ENCODE peak calls at places on chromosomes 3 and 15, in five cellular contexts. I is psoas muscle, Y is astrocyte of the spinal cord, M is AG04450, Q is cardiac fibroblast. G is an unnamed sample.

GRCh38 chr3:45232531-45232930 is 6.4 kb upstream of the TMEM158 start:
- DNase-seq in I (no peak), Y (no peak), M (no peak), Q (no peak), G (no peak)

GRCh38 chr15:80804970-80805495 is 25.9 kb downstream of the CEMIP start:
- DNase-seq in I (no peak), Y (no peak), M (no peak), Q (no peak), G (no peak)

GRCh38 chr15:89747708-89748682 is 3.1 kb downstream of the MESP1 start:
- DNase-seq in I (no peak), Y (no peak), M (no peak), Q (no peak), G (no peak)

GRCh38 chr3:96900600-96900999 is 86.2 kb downstream of the EPHA6 start:
- DNase-seq in I (no peak), Y (no peak), M (no peak), Q (no peak), G (no peak)

GRCh38 chr15:46670256-46670655 is 1035.4 kb downstream of the SQOR start:
- DNase-seq in I (no peak), Y (no peak), M (no peak), Q (no peak), G (no peak)

GRCh38 chr15:96428742-96429141 is 98.2 kb downstream of the NR2F2 start:
- DNase-seq in I (peak; percentile 26), Y (peak; percentile 80), M (peak; percentile 76), Q (peak; percentile 95), G (peak; percentile 98)

GRCh38 chr3:39638286-39638685 is 170.8 kb downstream of the MOBP start:
- DNase-seq in I (no peak), Y (no peak), M (no peak), Q (peak; percentile 39), G (no peak)

GRCh38 chr3:128550471-128551126 is 57.6 kb upstream of the GATA2 start:
- DNase-seq in I (no peak), Y (no peak), M (no peak), Q (no peak), G (no peak)

GRCh38 chr3:63492464-63492863 is 160.0 kb upstream of the SNTN start:
- DNase-seq in I (no peak), Y (no peak), M (no peak), Q (no peak), G (no peak)

GRCh38 chr3:172658344-172659245 is 52.3 kb downstream of the NCEH1 start:
- DNase-seq in I (no peak), Y (peak; percentile 98), M (peak; percentile 94), Q (peak; percentile 98), G (peak; percentile 96)

DNA sequence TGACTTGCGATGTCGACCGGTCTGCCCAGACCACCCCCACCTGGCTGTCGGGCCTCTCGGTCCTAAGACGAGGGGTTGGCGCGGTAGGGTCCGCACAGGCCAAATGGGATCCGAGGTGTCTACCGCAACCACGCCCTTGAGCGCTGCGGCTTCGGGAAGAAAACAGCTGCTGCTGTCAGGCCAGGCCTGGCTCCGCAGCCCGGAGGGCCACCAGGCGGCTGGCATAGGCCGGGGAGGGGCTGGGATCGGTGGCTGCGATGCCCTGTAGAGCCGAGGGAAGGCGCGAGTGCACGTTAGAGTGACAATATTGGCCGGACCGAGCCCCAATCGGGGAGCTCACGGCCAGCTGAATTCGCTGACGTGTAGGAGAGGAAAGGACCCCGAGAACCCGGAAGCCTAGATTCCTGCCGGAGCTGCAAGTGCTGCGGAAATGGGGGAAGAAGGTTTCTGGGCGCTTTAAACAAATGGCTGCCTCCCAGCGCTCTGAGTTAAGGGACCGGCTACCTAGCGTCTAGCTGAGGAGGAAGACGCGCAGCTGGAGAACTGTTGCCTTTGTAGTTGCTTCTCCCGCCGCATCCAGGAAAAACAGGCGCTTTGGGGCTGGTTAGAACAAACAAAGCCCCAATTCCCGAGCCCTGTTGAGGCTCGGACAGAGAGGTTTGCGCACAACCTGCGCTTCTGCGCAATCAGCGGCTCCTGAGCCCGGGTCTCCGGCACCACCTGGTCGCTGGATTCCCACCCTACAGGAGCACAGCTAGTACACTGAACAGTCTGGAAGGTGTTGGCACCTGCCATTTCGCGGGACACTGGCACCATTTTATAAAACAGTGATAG is 14.0 kb downstream of the ZIC4 start:
- DNase-seq in I (peak; percentile 70), Y (peak; percentile 89), M (no peak), Q (no peak), G (no peak)
- H3K4me3 ChIP-seq in I (peak overlapping the region; percentile 74), Y (peak overlapping the region; percentile 66), M (peak overlapping the region; percentile 32), Q (peak overlapping the region; percentile 11), G (no peak overlapping the region)

GRCh38 chr3:154953538-154953937 is 126.6 kb upstream of the MME start:
- DNase-seq in I (no peak), Y (no peak), M (no peak), Q (no peak), G (no peak)

GRCh38 chr3:154956815-154957214 is 123.3 kb upstream of the MME start:
- DNase-seq in I (no peak), Y (no peak), M (no peak), Q (peak; percentile 26), G (peak; percentile 86)

GRCh38 chr3:154955907-154956533 is 124.1 kb upstream of the MME start:
- DNase-seq in I (no peak), Y (no peak), M (no peak), Q (no peak), G (no peak)

GRCh38 chr3:154952538-154952937 is 127.6 kb upstream of the MME start:
- DNase-seq in I (no peak), Y (no peak), M (no peak), Q (no peak), G (no peak)

GRCh38 chr3:154954750-154955149 is 125.4 kb upstream of the MME start:
- DNase-seq in I (no peak), Y (peak; percentile 60), M (peak; percentile 13), Q (peak; percentile 85), G (no peak)
- TF ChIP-seq CTCF in I (peak; percentile 41), Y (peak; percentile 47), M (peak; percentile 60), Q (peak; percentile 58), G (peak; percentile 66)

GRCh38 chr3:170579646-170580045 is 6.2 kb downstream of the SLC7A14 start:
- DNase-seq in I (no peak), Y (no peak), M (no peak), Q (no peak), G (no peak)

GRCh38 chr3:170584585-170585007 is 1.3 kb downstream of the SLC7A14 start:
- DNase-seq in I (peak; percentile 68), Y (peak; percentile 64), M (peak; percentile 36), Q (peak; percentile 68), G (no peak)

GRCh38 chr3:170585937-170586310 is at the start of gene SLC7A14:
- DNase-seq in I (no peak), Y (no peak), M (no peak), Q (no peak), G (no peak)

GRCh38 chr3:170589113-170589512 is 3.2 kb upstream of the SLC7A14 start:
- DNase-seq in I (no peak), Y (no peak), M (no peak), Q (no peak), G (no peak)

GRCh38 chr3:170585008-170585936 is 603 bp downstream of the SLC7A14 start:
- DNase-seq in I (no peak), Y (no peak), M (no peak), Q (no peak), G (no peak)
- H3K4me3 ChIP-seq in I (no peak overlapping the region), Y (peak overlapping the region; percentile 39), M (peak overlapping the region; percentile 60), Q (peak overlapping the region; percentile 26), G (no peak overlapping the region)

GRCh38 chr3:86249833-86250232 is 741.1 kb downstream of the VGLL3 start:
- DNase-seq in I (no peak), Y (no peak), M (no peak), Q (no peak), G (no peak)
- TF ChIP-seq CTCF in I (no peak), Y (no peak), M (no peak), Q (no peak), G (no peak)

GRCh38 chr3:119597548-119598288 is at the start of gene PLA1A:
- DNase-seq in I (no peak), Y (no peak), M (no peak), Q (peak; percentile 16), G (no peak)

GRCh38 chr3:119598410-119599098 is 869 bp downstream of the PLA1A start:
- DNase-seq in I (no peak), Y (no peak), M (no peak), Q (no peak), G (no peak)

GRCh38 chr3:119594066-119594465 is 3.6 kb upstream of the PLA1A start:
- DNase-seq in I (no peak), Y (no peak), M (no peak), Q (no peak), G (no peak)

GRCh38 chr3:119596392-119596791 is 1.3 kb upstream of the PLA1A start:
- DNase-seq in I (no peak), Y (no peak), M (no peak), Q (no peak), G (no peak)

DNA sequence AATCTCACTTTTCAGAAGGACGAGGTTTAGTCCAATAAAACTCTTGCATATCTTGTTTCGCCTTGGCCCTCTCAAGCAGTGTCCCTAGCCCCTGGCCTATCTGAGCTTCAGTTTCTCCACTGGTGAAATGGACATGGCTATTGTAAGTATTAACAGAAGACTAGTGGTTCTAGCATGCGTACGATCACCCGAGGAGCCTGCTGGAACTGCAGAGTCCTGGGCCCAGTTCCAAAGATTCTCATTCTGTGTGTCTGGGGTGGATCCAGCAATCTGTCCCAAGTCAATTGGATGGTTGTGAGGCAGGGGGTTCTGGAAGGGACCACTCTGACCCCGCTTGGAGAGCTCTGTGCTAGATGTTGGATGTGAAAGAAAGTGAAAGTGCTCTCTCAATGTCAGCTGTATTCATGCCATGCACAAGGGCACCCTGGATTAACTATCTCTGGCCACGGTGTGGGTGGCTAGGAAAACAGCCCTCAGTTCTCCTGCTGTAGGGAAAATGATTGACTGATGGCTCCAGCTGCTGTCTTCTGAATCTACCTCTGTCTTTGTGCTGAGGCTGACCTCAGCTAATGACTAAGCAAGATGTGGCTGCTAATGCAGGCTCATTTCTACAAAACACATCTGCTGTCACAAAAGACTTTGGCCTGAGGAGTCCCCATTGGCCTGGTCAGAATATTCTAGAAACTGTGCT is 1.9 kb upstream of the PLA1A start:
- DNase-seq in I (no peak), Y (peak; percentile 24), M (no peak), Q (peak; percentile 33), G (no peak)
- H3K4me3 ChIP-seq in I (peak overlapping the region; percentile 61), Y (peak overlapping the region; percentile 13), M (no peak overlapping the region), Q (no peak overlapping the region), G (peak overlapping the region; percentile 21)

DNA sequence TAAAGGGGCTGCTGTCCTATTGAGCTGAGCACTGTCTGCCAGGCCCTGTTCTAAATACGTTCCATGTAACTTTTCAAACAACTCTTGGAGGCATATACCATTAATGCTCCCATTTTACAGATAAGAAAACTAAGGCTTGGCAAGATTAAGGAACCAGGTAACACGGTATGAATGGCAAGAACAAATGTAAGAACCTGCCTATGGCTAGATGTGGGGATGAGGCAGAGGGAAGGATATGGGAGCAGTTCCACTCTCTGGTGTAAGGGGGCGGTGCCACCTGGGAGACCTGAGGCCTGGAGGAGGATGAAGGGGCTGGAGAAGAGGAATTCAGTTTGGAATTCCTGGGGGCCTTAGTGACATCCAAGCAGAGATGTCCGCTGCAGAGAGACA is 3.8 kb upstream of the LMAN1L start:
- DNase-seq in I (no peak), Y (no peak), M (no peak), Q (no peak), G (no peak)
- TF ChIP-seq CTCF in I (no peak), Y (peak; percentile 15), M (no peak), Q (no peak), G (no peak)

GRCh38 chr15:67067161-67067853 is 1.9 kb downstream of the SMAD3 start:
- DNase-seq in I (no peak), Y (peak; percentile 61), M (no peak), Q (peak; percentile 45), G (no peak)
- H3K4me3 ChIP-seq in I (peak overlapping the region; percentile 91), Y (peak overlapping the region; percentile 66), M (peak overlapping the region; percentile 99), Q (peak overlapping the region; percentile 88), G (peak overlapping the region; percentile 91)

G was measured in epithelial cell of proximal tubule.